ENCODE peak calls at places on chromosomes 3 and 15, in five cellular contexts. N, R, P, J and D are unnamed samples.

GRCh38 chr3:100645913-100646312 is 36.5 kb downstream of the ADGRG7 start:
- DNase-seq in R (no peak), P (no peak), J (no peak), N (no peak), D (no peak)

GRCh38 chr15:32941823-32942222 is 224.0 kb downstream of the GREM1 start:
- DNase-seq in P (no peak), N (no peak), J (no peak), R (no peak), D (no peak)

GRCh38 chr3:65995030-65995429 is 43.7 kb downstream of the MAGI1 start:
- DNase-seq in P (no peak), R (no peak), N (no peak), J (peak), D (no peak)

GRCh38 chr3:108474581-108474980 is 35.8 kb downstream of the MYH15 start:
- DNase-seq in P (no peak), J (peak), R (no peak), N (no peak), D (no peak)

GRCh38 chr3:197309528-197310361 is 11.3 kb upstream of the DLG1 start:
- DNase-seq in R (peak), J (peak), P (no peak), N (no peak), D (no peak)

GRCh38 chr15:75843618-75844610 is 667 bp downstream of the UBE2Q2 start:
- DNase-seq in P (peak), J (peak), N (peak), R (peak), D (peak)

GRCh38 chr3:14517601-14518431 is 22.3 kb downstream of the GRIP2 start:
- DNase-seq in P (no peak), N (no peak), R (no peak), J (no peak), D (no peak)

GRCh38 chr3:51709004-51709420 is 2.1 kb downstream of the GRM2 start:
- DNase-seq in N (no peak), R (no peak), J (no peak), P (no peak), D (no peak)

GRCh38 chr3:17552351-17552750 is 190.1 kb downstream of the TBC1D5 start:
- DNase-seq in N (no peak), P (no peak), R (no peak), J (no peak), D (no peak)

GRCh38 chr15:62539236-62539635 is 374.2 kb upstream of the C2CD4B start:
- DNase-seq in N (no peak), R (no peak), J (no peak), P (no peak), D (no peak)

GRCh38 chr3:130093741-130094391 is 12.2 kb downstream of the ALG1L2 start:
- DNase-seq in P (no peak), J (no peak), N (no peak), R (peak), D (peak)

GRCh38 chr15:31486506-31486905 is 159.9 kb downstream of the KLF13 start:
- DNase-seq in N (peak), R (no peak), J (no peak), P (no peak), D (no peak)

GRCh38 chr3:157436583-157437300 is at the start of gene PTX3:
- DNase-seq in R (no peak), N (peak), J (peak), P (no peak), D (no peak)

GRCh38 chr3:4421121-4421520 is 45.9 kb downstream of the SUMF1 start:
- DNase-seq in J (peak), N (no peak), P (peak), R (no peak), D (no peak)

GRCh38 chr3:143024351-143024960 is 23.1 kb downstream of the U2SURP start:
- DNase-seq in J (no peak), P (no peak), N (no peak), R (no peak), D (no peak)

GRCh38 chr3:169822540-169822939 is 9.8 kb upstream of the LRRC34 start:
- DNase-seq in J (no peak), P (no peak), R (no peak), N (no peak), D (no peak)

GRCh38 chr3:25589783-25590258 is 74.9 kb downstream of the TOP2B start:
- DNase-seq in N (no peak), P (no peak), J (no peak), R (no peak), D (no peak)

GRCh38 chr15:63908986-63909385 is 75.2 kb upstream of the HERC1 start:
- DNase-seq in R (no peak), N (no peak), P (no peak), J (peak), D (no peak)

GRCh38 chr3:126913524-126913923 is 69.4 kb upstream of the PLXNA1 start:
- DNase-seq in J (no peak), N (no peak), R (peak), P (no peak), D (no peak)

GRCh38 chr3:20846792-20847191 is 660.8 kb upstream of the SGO1 start:
- DNase-seq in R (no peak), P (no peak), J (no peak), N (no peak), D (no peak)

GRCh38 chr3:1501396-1501795 is 408.6 kb downstream of the CNTN6 start:
- DNase-seq in N (no peak), P (no peak), R (no peak), J (no peak), D (no peak)

GRCh38 chr3:136149569-136150136 is 46.5 kb downstream of the MSL2 start:
- DNase-seq in P (no peak), R (no peak), N (no peak), J (peak), D (no peak)

GRCh38 chr15:43187544-43188155 is 2.4 kb downstream of the CCNDBP1 start:
- DNase-seq in J (peak), R (peak), P (peak), N (no peak), D (no peak)

GRCh38 chr3:150666167-150666566 is 37.6 kb downstream of the ERICH6 start:
- DNase-seq in P (no peak), J (no peak), R (no peak), N (no peak), D (no peak)

GRCh38 chr3:57951106-57951882 is 56.9 kb upstream of the FLNB start:
- DNase-seq in J (peak), N (peak), R (no peak), P (peak), D (no peak)

GRCh38 chr15:29034151-29034550 is 148.4 kb downstream of the APBA2 start:
- DNase-seq in J (peak), N (no peak), R (no peak), P (no peak), D (no peak)

GRCh38 chr15:74311734-74312444 is 55.6 kb downstream of the CYP11A1 start:
- DNase-seq in P (peak), R (peak), N (no peak), J (peak), D (no peak)

GRCh38 chr3:30530084-30530483 is 76.3 kb upstream of the TGFBR2 start:
- DNase-seq in J (no peak), R (no peak), N (no peak), P (no peak), D (no peak)

GRCh38 chr3:151351216-151351615 is 21.9 kb upstream of the P2RY13 start:
- DNase-seq in P (no peak), R (peak), N (no peak), J (no peak), D (peak)

GRCh38 chr15:91032919-91033803 is 10.8 kb upstream of the VPS33B start:
- DNase-seq in P (no peak), J (no peak), R (peak), N (peak), D (peak)

GRCh38 chr15:34370129-34370528 is 3.1 kb upstream of the LPCAT4 start:
- DNase-seq in R (no peak), J (no peak), P (no peak), N (no peak), D (no peak)

GRCh38 chr15:92451225-92451825 is 57.6 kb downstream of the ST8SIA2 start:
- DNase-seq in P (no peak), N (no peak), R (no peak), J (peak), D (no peak)

GRCh38 chr3:8201886-8202285 is 299.7 kb upstream of the LMCD1 start:
- DNase-seq in R (no peak), N (no peak), J (no peak), P (no peak), D (no peak)

DNA sequence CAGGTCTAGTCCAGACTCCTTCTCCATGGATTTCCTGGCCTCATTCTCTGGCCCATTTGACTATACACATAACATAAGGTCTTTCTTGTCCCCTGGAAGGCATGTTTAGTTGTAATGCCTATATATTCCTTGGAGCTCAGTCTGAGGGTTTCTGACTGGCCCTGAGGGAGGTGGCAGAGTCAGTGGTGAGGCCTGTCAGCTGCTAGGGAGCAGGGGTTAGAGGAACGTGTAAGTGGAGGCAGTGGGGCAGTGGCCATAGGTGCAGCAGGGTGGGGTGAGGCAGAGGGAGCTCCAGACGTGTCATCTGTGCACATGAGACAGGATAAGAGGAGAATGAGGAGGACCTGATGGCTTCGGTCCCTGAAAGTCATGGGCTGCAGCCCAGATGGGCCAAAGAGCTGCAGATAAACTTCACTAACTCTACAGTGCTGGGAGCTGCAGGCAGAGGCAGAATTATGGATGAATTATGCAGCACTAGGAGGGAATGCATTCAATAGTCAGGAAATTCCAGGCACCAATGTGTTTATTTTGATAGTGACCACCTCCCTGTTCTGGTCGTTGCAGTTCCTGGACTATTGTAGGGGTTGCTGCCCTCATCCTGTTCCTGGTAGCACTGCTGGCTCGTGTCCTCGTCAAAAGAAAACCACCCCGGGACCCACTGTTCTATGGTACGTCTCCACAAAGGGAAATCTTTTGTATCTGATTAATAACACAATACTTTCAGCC is 5.0 kb downstream of the TM6SF1 start:
- DNase-seq in P (no peak), J (peak), N (no peak), R (no peak), D (no peak)
- H3K4me3 ChIP-seq in P (no peak), J (no peak), N (no peak), R (no peak), D (no peak)

DNA sequence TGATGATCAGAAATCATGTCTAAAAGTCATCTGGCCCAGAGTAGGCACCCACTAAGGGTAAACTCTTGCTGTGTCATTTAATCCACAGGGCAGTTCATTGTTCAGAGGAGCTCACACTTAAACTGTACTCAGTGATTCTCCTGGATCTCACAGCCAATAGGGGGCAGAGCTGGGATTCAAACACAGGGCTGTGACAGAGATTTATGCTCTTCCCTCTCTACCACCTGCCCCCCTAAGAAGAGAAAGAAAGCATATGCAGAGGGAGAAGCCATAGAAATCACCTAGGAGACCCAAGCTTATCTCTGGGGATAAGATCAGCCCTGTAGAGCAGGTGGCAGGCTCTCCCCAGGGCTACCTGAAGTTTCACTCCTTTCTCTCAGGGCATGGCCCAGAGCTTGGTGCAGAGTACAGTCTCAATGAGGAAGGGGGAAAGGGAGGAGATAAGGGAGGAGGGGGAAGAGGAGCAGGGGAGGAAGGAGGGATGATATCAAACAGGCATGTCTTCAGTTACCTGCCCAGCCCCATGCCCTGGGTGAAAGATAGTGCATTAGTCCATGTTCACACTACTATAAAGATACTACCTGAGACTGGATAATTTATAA is 51.8 kb upstream of the ADPGK start:
- DNase-seq in J (no peak), N (no peak), R (peak), P (no peak), D (no peak)
- TF ChIP-seq CTCF in J (peak), N (no peak), R (peak), P (peak), D (peak)

GRCh38 chr15:70267879-70268278 is 170.2 kb upstream of the TLE3 start:
- DNase-seq in R (no peak), N (no peak), P (no peak), J (peak), D (no peak)

GRCh38 chr15:70269991-70270751 is 172.5 kb upstream of the TLE3 start:
- DNase-seq in P (no peak), J (no peak), N (peak), R (no peak), D (no peak)

GRCh38 chr15:70268698-70269251 is 171.1 kb upstream of the TLE3 start:
- DNase-seq in R (no peak), P (no peak), J (no peak), N (no peak), D (no peak)

GRCh38 chr15:70270752-70271111 is 173.0 kb upstream of the TLE3 start:
- DNase-seq in P (no peak), N (no peak), R (no peak), J (no peak), D (no peak)

DNA sequence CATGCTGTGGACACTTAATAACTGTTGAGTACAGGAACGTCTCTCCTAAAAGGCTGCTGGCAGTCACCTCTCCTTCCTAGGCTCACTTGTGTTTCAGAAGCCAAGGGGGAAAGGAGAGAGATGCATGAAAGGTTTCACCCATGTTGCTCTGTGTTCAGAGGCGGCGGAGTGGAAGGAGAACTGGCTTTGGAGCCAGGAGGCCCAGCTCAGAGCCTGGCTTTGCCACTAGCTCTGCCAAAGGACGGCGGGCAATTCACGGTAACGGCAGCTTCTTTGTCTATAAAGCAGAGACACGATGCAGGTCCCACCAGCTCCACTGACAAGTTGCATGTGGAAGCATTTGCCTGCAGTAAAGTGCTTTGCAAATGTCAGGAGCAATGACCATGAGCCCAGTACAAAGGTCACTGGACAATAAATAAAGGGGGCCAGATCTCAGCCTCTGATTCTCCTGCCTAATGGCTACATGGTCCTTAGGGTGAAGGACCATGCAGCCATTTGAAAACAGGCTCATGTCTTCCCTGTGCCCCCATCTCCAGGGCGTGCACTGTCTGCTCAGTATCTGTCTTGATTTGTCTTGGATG is 171.7 kb upstream of the TLE3 start:
- DNase-seq in J (no peak), P (no peak), R (no peak), N (no peak), D (no peak)
- H3K4me3 ChIP-seq in J (no peak), P (no peak), R (no peak), N (no peak), D (no peak)

DNA sequence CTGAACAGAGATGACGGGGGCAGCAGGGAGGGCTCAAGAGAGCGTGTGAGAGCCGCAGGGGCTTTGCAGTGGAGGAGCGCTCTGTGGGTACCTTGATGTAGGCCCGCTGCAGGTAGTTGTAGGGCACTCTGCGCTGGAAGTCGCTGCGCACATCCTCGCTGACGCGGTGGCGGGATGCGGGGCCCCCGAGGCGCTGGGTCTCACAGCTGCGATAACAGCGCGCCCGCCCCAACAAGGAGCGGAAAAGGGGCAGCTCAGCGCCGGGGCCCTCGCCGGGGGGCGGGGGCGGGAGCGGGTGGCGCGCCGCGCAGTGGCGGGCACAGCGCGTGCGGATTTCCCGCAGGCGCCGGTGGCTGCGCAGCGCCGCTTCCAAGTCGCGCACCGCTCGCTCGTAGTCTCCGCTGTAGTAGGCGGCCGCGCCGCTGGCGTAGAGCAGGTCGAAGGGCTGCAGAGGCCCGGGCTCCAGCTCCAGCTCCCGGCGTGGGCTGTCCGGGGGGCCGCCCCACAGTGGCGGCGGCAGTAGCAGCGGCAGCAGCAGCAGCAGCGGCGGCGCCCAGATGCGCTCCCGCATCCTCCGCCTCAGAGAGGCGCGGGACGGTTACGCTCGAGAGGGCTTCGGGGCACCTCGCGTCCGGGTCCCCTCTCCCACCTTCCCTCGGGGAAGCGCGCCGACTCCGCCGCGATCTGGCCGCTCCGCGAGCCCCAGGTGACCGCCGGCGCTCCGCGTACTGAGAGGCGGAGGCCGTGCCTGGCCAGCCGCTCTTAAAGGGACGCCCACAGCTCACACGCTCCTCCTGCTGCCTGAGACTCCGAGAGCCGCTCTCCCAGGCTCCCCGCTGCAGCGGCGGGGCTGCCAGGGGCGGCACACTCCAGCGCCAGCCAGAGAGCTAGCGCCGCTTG is at the start of gene P3H2:
- DNase-seq in P (peak), J (peak), R (peak), N (peak), D (no peak)
- TF ChIP-seq CTCF in P (peak), J (peak), R (peak), N (no peak), D (no peak)

GRCh38 chr3:12424635-12425319 is 59.5 kb upstream of the TSEN2 start:
- DNase-seq in N (no peak), R (no peak), P (no peak), J (no peak), D (no peak)
- H3K4me3 ChIP-seq in N (no peak), R (no peak), P (no peak), J (no peak), D (no peak)

DNA sequence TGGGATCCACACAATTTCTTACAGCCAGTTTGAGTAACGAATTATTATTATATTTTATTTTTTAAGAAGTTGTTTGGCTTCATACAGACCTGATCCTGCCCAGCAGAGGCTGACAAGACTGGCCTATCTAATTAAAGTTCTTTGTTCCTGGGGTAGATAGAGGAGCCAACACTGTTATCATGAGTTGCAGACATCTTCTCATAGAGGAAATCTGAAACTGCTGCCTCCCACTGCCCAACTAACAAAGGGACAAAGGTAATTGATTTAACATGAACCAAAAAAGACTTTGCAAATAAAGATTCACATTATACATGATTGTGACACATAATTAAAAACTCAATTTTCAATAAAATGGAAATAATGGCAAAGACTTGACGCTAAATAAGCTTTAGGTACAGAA is 272.9 kb downstream of the MFSD1 start:
- DNase-seq in P (no peak), N (no peak), R (no peak), J (no peak), D (no peak)
- TF ChIP-seq CTCF in P (no peak), N (no peak), R (no peak), J (no peak), D (no peak)